ENCODE peak calls at places on chromosomes 7 and 10, in seven cellular contexts. V is A172; C is NCI-H2081; L is activated T-cell treated with anti-CD3 and anti-CD28 coated beads, Interleukin-2, amount 50 U/mL, for 4 hours; W is OCI-LY7; Y is progenitor cell of endocrine pancreas; J is coronary artery. T is an unnamed sample.

GRCh38 chr7:84337386-84337785 is 142.8 kb upstream of the SEMA3A start:
- DNase-seq in V (peak), L (no peak), Y (no peak), C (no peak), W (no peak), J (no peak), T (peak)

GRCh38 chr7:44080686-44081265 is 1.6 kb downstream of the POLM start:
- DNase-seq in C (no peak), Y (no peak), W (no peak), J (no peak), L (no peak), V (no peak), T (no peak)

GRCh38 chr7:158431941-158432347 is 155.7 kb downstream of the PTPRN2 start:
- DNase-seq in J (peak), C (peak), W (no peak), L (no peak), Y (no peak), V (peak), T (no peak)

GRCh38 chr7:122883049-122883670 is 3.1 kb downstream of the CADPS2 start:
- DNase-seq in W (no peak), L (no peak), V (no peak), Y (no peak), C (no peak), J (no peak), T (no peak)

GRCh38 chr10:104328916-104329710 is 9.2 kb downstream of the ITPRIP start:
- DNase-seq in C (peak), Y (no peak), W (peak), V (peak), L (peak), J (no peak), T (peak)

GRCh38 chr10:13891542-13892431 is 305.0 kb downstream of the PRPF18 start:
- DNase-seq in V (no peak), L (no peak), Y (peak), C (no peak), J (no peak), W (no peak), T (no peak)

GRCh38 chr10:12914111-12914510 is 87.4 kb downstream of the CCDC3 start:
- DNase-seq in V (no peak), J (no peak), L (no peak), Y (no peak), C (no peak), W (no peak), T (no peak)

GRCh38 chr7:11437987-11438386 is 394.0 kb downstream of the THSD7A start:
- DNase-seq in C (no peak), W (no peak), Y (no peak), V (no peak), L (no peak), J (no peak), T (peak)

GRCh38 chr10:116704926-116705325 is 37.4 kb downstream of the HSPA12A start:
- DNase-seq in Y (no peak), L (no peak), C (peak), J (no peak), V (no peak), W (no peak), T (no peak)

GRCh38 chr10:60123172-60123571 is 216.8 kb upstream of the CCDC6 start:
- DNase-seq in W (no peak), Y (no peak), C (no peak), L (no peak), V (peak), J (no peak), T (no peak)

GRCh38 chr7:115230882-115231508 is 309.1 kb downstream of the MDFIC start:
- DNase-seq in L (no peak), W (no peak), C (peak), V (peak), Y (no peak), J (no peak), T (peak)

GRCh38 chr7:151408498-151408838 is 1.4 kb downstream of the WDR86 start:
- DNase-seq in Y (no peak), L (no peak), W (no peak), C (no peak), J (no peak), V (no peak), T (no peak)

GRCh38 chr10:23418051-23418681 is 20.7 kb upstream of the OTUD1 start:
- DNase-seq in L (no peak), W (no peak), V (no peak), C (no peak), Y (no peak), J (no peak), T (no peak)

GRCh38 chr7:66047426-66047825 is 28.2 kb upstream of the ASL start:
- DNase-seq in Y (no peak), C (no peak), L (no peak), V (peak), J (no peak), W (no peak), T (no peak)

GRCh38 chr10:62632071-62632809 is 172.3 kb upstream of the ADO start:
- DNase-seq in Y (no peak), C (peak), L (peak), J (no peak), W (peak), V (peak), T (peak)

GRCh38 chr10:90125406-90125805 is 424.0 kb downstream of the KIF20B start:
- DNase-seq in W (no peak), C (no peak), L (no peak), J (no peak), Y (no peak), V (no peak), T (peak)

GRCh38 chr7:151518105-151518780 is 1.5 kb downstream of the RHEB start:
- DNase-seq in L (peak), C (peak), J (peak), Y (no peak), V (peak), W (peak), T (peak)

GRCh38 chr10:113520606-113521481 is 32.0 kb upstream of the HABP2 start:
- DNase-seq in W (peak), L (no peak), C (peak), V (peak), J (no peak), Y (peak), T (peak)

GRCh38 chr10:49322371-49323170 is 23.6 kb downstream of the C10orf71 start:
- DNase-seq in V (no peak), Y (no peak), W (no peak), C (no peak), L (no peak), J (no peak), T (no peak)

GRCh38 chr10:108783897-108784296 is 1139.4 kb downstream of the XPNPEP1 start:
- DNase-seq in L (no peak), C (no peak), V (peak), W (peak), J (no peak), Y (no peak), T (peak)

GRCh38 chr10:96133135-96133534 is 3.0 kb downstream of the ZNF518A start:
- DNase-seq in J (no peak), Y (no peak), V (peak), L (no peak), C (no peak), W (no peak), T (no peak)

GRCh38 chr7:150631866-150632864 is at the start of gene GIMAP6:
- DNase-seq in V (no peak), L (peak), Y (no peak), C (no peak), J (no peak), W (no peak), T (peak)

GRCh38 chr7:154287370-154287769 is 235.2 kb downstream of the DPP6 start:
- DNase-seq in Y (no peak), L (no peak), J (no peak), V (no peak), W (no peak), C (no peak), T (no peak)

GRCh38 chr7:101560856-101561255 is 68.2 kb downstream of the MYL10 start:
- DNase-seq in J (peak), Y (no peak), V (no peak), W (no peak), L (no peak), C (no peak), T (no peak)

GRCh38 chr7:142556745-142557144 is 192.5 kb upstream of the PRSS1 start:
- DNase-seq in V (peak), L (no peak), Y (no peak), W (no peak), J (peak), C (no peak), T (peak)

GRCh38 chr7:219581-220150 is 27.3 kb downstream of the FAM20C start:
- DNase-seq in V (no peak), J (no peak), C (no peak), W (no peak), L (no peak), Y (no peak), T (no peak)

GRCh38 chr10:71889388-71889987 is 38.4 kb upstream of the PSAP start:
- DNase-seq in V (no peak), L (no peak), W (peak), J (no peak), Y (no peak), C (no peak), T (no peak)

GRCh38 chr10:124717911-124718734 is 26.1 kb downstream of the FAM53B start:
- DNase-seq in W (no peak), V (peak), L (peak), C (peak), J (no peak), Y (no peak), T (peak)

GRCh38 chr10:110404374-110404773 is 93.3 kb upstream of the DUSP5 start:
- DNase-seq in C (no peak), W (no peak), Y (no peak), J (no peak), V (no peak), L (no peak), T (peak)

GRCh38 chr7:18402488-18403183 is 92.9 kb upstream of the HDAC9 start:
- DNase-seq in C (peak), L (no peak), Y (no peak), W (no peak), V (peak), J (no peak), T (no peak)

GRCh38 chr7:71021049-71021448 is 110.9 kb upstream of the GALNT17 start:
- DNase-seq in L (no peak), J (no peak), Y (no peak), V (no peak), C (no peak), W (no peak), T (no peak)

GRCh38 chr10:27743736-27744477 is 1.7 kb downstream of the MKX start:
- DNase-seq in L (no peak), C (no peak), V (no peak), Y (no peak), J (no peak), W (no peak), T (no peak)

GRCh38 chr7:52838981-52839411 is 196.4 kb upstream of the POM121L12 start:
- DNase-seq in W (no peak), C (no peak), V (peak), J (no peak), L (no peak), Y (no peak), T (no peak)

GRCh38 chr7:31497501-31497900 is 16.4 kb upstream of the ITPRID1 start:
- DNase-seq in V (no peak), L (no peak), J (no peak), Y (no peak), W (no peak), C (no peak), T (no peak)

GRCh38 chr7:128304212-128304611 is 39.5 kb downstream of the RBM28 start:
- DNase-seq in Y (no peak), L (no peak), W (no peak), V (no peak), J (no peak), C (no peak), T (no peak)

GRCh38 chr10:32771217-32771616 is 186.8 kb downstream of the ITGB1 start:
- DNase-seq in L (no peak), W (no peak), C (no peak), J (no peak), V (no peak), Y (no peak), T (no peak)

T was measured in MV-4-11.